ENCODE peak calls at places on chromosomes 2 and 18, in four cellular contexts. C is hepatocyte, O is GM23248, R is PC-3. P is an unnamed sample.

GRCh38 chr2:71882949-71883472 is 264.7 kb downstream of the CYP26B1 start:
- DNase-seq in C (peak; percentile 90), R (peak; percentile 45), O (peak; percentile 94), P (peak; percentile 14)

GRCh38 chr2:11988691-11989465 is 242.4 kb downstream of the LPIN1 start:
- DNase-seq in O (no peak), R (no peak), C (no peak), P (no peak)

GRCh38 chr2:219180961-219181360 is 2.9 kb downstream of the RETREG2 start:
- DNase-seq in R (no peak), O (no peak), C (no peak), P (no peak)

GRCh38 chr2:46125798-46126197 is 171.4 kb upstream of the EPAS1 start:
- DNase-seq in R (no peak), C (no peak), O (no peak), P (no peak)

GRCh38 chr2:216215991-216216390 is 106.8 kb downstream of the XRCC5 start:
- DNase-seq in O (peak; percentile 54), C (peak; percentile 49), R (peak; percentile 32), P (peak; percentile 83)

GRCh38 chr2:73588177-73588576 is 54.0 kb downstream of the NAT8 start:
- DNase-seq in R (no peak), C (no peak), O (no peak), P (no peak)

GRCh38 chr18:10558967-10559298 is 33.1 kb downstream of the NAPG start:
- DNase-seq in C (no peak), O (no peak), R (no peak), P (no peak)

GRCh38 chr2:138931284-138932256 is 151.4 kb upstream of the NXPH2 start:
- DNase-seq in O (no peak), R (no peak), C (no peak), P (no peak)

GRCh38 chr2:32484907-32485306 is 128.1 kb downstream of the BIRC6 start:
- DNase-seq in C (peak; percentile 27), R (peak; percentile 80), O (peak; percentile 97), P (no peak)

GRCh38 chr2:230991598-230991997 is 4.3 kb upstream of the SPATA3 start:
- DNase-seq in C (no peak), O (no peak), R (no peak), P (no peak)

GRCh38 chr18:7950380-7951143 is 383.4 kb downstream of the PTPRM start:
- DNase-seq in O (peak; percentile 86), C (peak; percentile 59), R (peak; percentile 95), P (no peak)

GRCh38 chr2:45647986-45648520 is 3.4 kb upstream of the PRKCE start:
- DNase-seq in C (no peak), R (no peak), O (peak; percentile 6), P (no peak)

GRCh38 chr2:189466656-189467055 is 25.4 kb downstream of the WDR75 start:
- DNase-seq in R (peak; percentile 51), O (peak; percentile 57), C (peak; percentile 66), P (peak; percentile 19)

GRCh38 chr2:171531291-171531690 is 9.0 kb downstream of the CYBRD1 start:
- DNase-seq in C (no peak), R (no peak), O (peak; percentile 80), P (no peak)

GRCh38 chr2:42810971-42811865 is 18.8 kb upstream of the HAAO start:
- DNase-seq in C (peak; percentile 62), O (peak; percentile 65), R (no peak), P (peak; percentile 48)

GRCh38 chr2:170006592-170007327 is 171.2 kb upstream of the MYO3B start:
- DNase-seq in O (peak; percentile 10), C (no peak), R (no peak), P (no peak)

GRCh38 chr2:70616168-70616694 is 62.6 kb upstream of the TGFA start:
- DNase-seq in R (peak; percentile 86), C (peak; percentile 67), O (no peak), P (peak; percentile 85)

GRCh38 chr2:35526741-35527140 is 828.8 kb upstream of the CRIM1 start:
- DNase-seq in O (no peak), C (no peak), R (no peak), P (no peak)

GRCh38 chr2:97719362-97720155 is 6.2 kb downstream of the ZAP70 start:
- DNase-seq in C (no peak), O (no peak), R (no peak), P (no peak)

GRCh38 chr2:231464576-231465540 is 574 bp upstream of the NCL start:
- DNase-seq in R (no peak), O (peak; percentile 100), C (peak; percentile 99), P (peak; percentile 96)

GRCh38 chr2:100246163-100247145 is 75.8 kb downstream of the LONRF2 start:
- DNase-seq in C (no peak), R (peak; percentile 48), O (peak; percentile 24), P (no peak)

GRCh38 chr2:239704737-239705136 is 303.9 kb upstream of the HDAC4 start:
- DNase-seq in C (no peak), O (no peak), R (no peak), P (no peak)

GRCh38 chr2:176421291-176422050 is 152.2 kb downstream of the MTX2 start:
- DNase-seq in R (no peak), O (no peak), C (peak; percentile 0), P (no peak)

GRCh38 chr2:191078165-191078867 is 64.3 kb upstream of the STAT1 start:
- DNase-seq in O (no peak), C (no peak), R (no peak), P (no peak)

GRCh38 chr2:70525032-70525431 is 28.6 kb downstream of the TGFA start:
- DNase-seq in C (no peak), O (peak; percentile 40), R (peak; percentile 99), P (no peak)

GRCh38 chr18:70181015-70181414 is 24.5 kb downstream of the RTTN start:
- DNase-seq in R (peak; percentile 47), C (peak; percentile 33), O (peak; percentile 76), P (no peak)

GRCh38 chr2:98664323-98664722 is 55.9 kb downstream of the UNC50 start:
- DNase-seq in O (peak; percentile 30), R (peak; percentile 81), C (no peak), P (no peak)

GRCh38 chr2:239444626-239445625 is 44.1 kb upstream of the HDAC4 start:
- DNase-seq in C (peak; percentile 39), O (peak; percentile 66), R (no peak), P (no peak)

GRCh38 chr18:2104620-2105462 is 466.5 kb downstream of the METTL4 start:
- DNase-seq in C (peak; percentile 56), R (peak; percentile 64), O (peak; percentile 59), P (peak; percentile 43)

GRCh38 chr2:62307469-62308389 is 111.8 kb downstream of the B3GNT2 start:
- DNase-seq in O (no peak), C (no peak), R (peak; percentile 26), P (no peak)

GRCh38 chr2:96205888-96206287 is 2.7 kb downstream of the STARD7 start:
- DNase-seq in O (peak; percentile 92), R (peak; percentile 78), C (no peak), P (no peak)

GRCh38 chr2:182144780-182145170 is 159.1 kb downstream of the PPP1R1C start:
- DNase-seq in O (peak; percentile 51), C (no peak), R (no peak), P (no peak)

GRCh38 chr2:39024833-39025232 is 96.0 kb downstream of the SOS1 start:
- DNase-seq in R (peak; percentile 65), C (no peak), O (peak; percentile 72), P (peak; percentile 9)

GRCh38 chr2:64324746-64325410 is 129.1 kb upstream of the LGALSL start:
- DNase-seq in O (no peak), C (no peak), R (no peak), P (no peak)

GRCh38 chr2:11480406-11480805 is 14.4 kb upstream of the E2F6 start:
- DNase-seq in R (no peak), C (no peak), O (no peak), P (no peak)

GRCh38 chr2:203626952-203627681 is 79.3 kb upstream of the CD28 start:
- DNase-seq in C (peak; percentile 38), O (peak; percentile 75), R (no peak), P (no peak)

GRCh38 chr18:25814841-25815458 is 275.5 kb downstream of the SS18 start:
- DNase-seq in O (no peak), R (no peak), C (no peak), P (peak; percentile 61)

GRCh38 chr2:233892793-233893192 is 24.4 kb upstream of the TRPM8 start:
- DNase-seq in O (peak; percentile 27), C (no peak), R (peak; percentile 26), P (no peak)
- TF ChIP-seq EZH2phosphoT487 in O (no peak), C (no peak), R (no peak), P (no peak)

GRCh38 chr2:144554811-144555210 is 34.9 kb upstream of the ZEB2 start:
- DNase-seq in O (no peak), C (no peak), R (peak; percentile 88), P (no peak)

GRCh38 chr2:144552821-144553220 is 32.9 kb upstream of the ZEB2 start:
- DNase-seq in R (no peak), C (no peak), O (no peak), P (no peak)

GRCh38 chr2:144550916-144551315 is 31.0 kb upstream of the ZEB2 start:
- DNase-seq in R (no peak), C (no peak), O (peak; percentile 46), P (no peak)

GRCh38 chr2:144550084-144550483 is 30.2 kb upstream of the ZEB2 start:
- DNase-seq in C (no peak), O (no peak), R (no peak), P (no peak)

DNA sequence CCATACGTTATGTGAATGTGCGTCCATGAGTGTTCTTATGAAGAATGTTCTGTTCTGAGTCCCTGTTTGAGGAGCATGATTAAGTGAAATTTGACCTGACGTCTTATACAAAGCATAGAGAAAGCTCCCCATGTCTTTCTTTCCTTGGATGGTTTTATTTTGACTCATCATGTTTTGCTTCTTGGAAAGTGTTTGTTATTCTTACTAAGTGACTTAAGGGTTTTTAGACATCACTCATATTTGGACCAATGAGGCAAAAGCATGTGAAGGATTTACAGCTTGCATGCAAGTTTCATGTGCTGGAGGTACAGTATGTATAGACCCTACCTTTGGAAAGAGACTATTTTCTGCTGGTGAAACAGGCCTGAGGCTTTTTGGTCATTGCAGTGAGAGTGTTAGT is 33.5 kb upstream of the ZEB2 start:
- DNase-seq in C (no peak), O (peak; percentile 87), R (peak; percentile 92), P (no peak)
- H3K4me2 ChIP-seq in C (no peak overlapping the region), O (peak overlapping the region; percentile 29), R (peak overlapping the region; percentile 53), P (no peak overlapping the region)

GRCh38 chr2:232526296-232527055 is 516 bp downstream of the CHRND start:
- DNase-seq in R (no peak), C (no peak), O (no peak), P (no peak)
- H3K4me1 ChIP-seq in R (no peaks in the 10 kb centered on the region), C (peaks cover 10% of the 10 kb centered on the region), O (no peaks in the 10 kb centered on the region), P (no peaks in the 10 kb centered on the region)

DNA sequence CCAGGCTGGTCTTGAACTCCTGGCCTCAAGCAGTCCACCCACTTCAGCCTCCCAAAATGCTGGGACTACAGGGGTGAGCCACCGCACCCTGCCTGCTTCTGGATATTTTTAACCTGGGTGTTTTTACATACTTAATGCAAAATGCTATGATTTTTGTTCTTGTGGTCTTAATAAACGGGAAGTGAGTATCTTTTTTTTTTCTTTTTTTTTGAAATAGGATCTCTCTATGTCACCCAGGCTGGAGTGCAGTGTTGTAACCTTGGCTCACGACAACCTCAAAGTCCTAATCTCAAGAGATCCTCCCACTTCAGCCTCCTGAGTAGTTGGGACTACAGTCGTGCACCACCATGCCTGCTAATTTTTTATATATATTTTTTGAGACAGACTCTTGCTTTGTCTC is 19.2 kb upstream of the ASXL2 start:
- DNase-seq in C (no peak), O (no peak), R (no peak), P (no peak)
- TF ChIP-seq EZH2phosphoT487 in C (no peak), O (no peak), R (no peak), P (no peak)